ENCODE peak calls at places on chromosomes 5 and 9, in five cellular contexts. P, W, T, V and K are unnamed samples.

GRCh38 chr5:21070871-21071270 is 1082.9 kb upstream of the CDH18 start:
- DNase-seq in T (no peak), V (no peak), P (no peak), W (no peak), K (no peak)

GRCh38 chr9:98185611-98186171 is 6.7 kb downstream of the CORO2A start:
- DNase-seq in P (no peak), W (no peak), T (no peak), V (no peak), K (no peak)

GRCh38 chr9:127606043-127606442 is 6.0 kb upstream of the STXBP1 start:
- DNase-seq in W (no peak), P (no peak), T (no peak), V (no peak), K (no peak)

GRCh38 chr9:116318463-116319271 is 165.1 kb downstream of the PAPPA start:
- DNase-seq in T (no peak), W (peak), V (peak), P (no peak), K (no peak)

GRCh38 chr5:33595303-33595702 is 154.5 kb downstream of the TARS1 start:
- DNase-seq in V (no peak), P (no peak), T (no peak), W (no peak), K (no peak)

GRCh38 chr9:135034106-135034505 is 53.4 kb upstream of the OLFM1 start:
- DNase-seq in V (no peak), T (no peak), W (no peak), P (no peak), K (peak)

GRCh38 chr9:127175764-127176163 is 53.3 kb upstream of the ANGPTL2 start:
- DNase-seq in T (no peak), W (no peak), P (no peak), V (no peak), K (no peak)

GRCh38 chr5:135891804-135892203 is 3.8 kb downstream of the IL9 start:
- DNase-seq in T (no peak), P (no peak), V (peak), W (no peak), K (peak)

GRCh38 chr9:37229882-37230482 is 109.6 kb downstream of the ZCCHC7 start:
- DNase-seq in W (no peak), V (no peak), P (no peak), T (no peak), K (no peak)

GRCh38 chr9:96611302-96611701 is 8.3 kb downstream of the CDC14B start:
- DNase-seq in W (no peak), T (no peak), V (no peak), P (no peak), K (no peak)

GRCh38 chr5:169426674-169427250 is 125.8 kb upstream of the SLIT3 start:
- DNase-seq in T (no peak), W (no peak), V (no peak), P (no peak), K (no peak)

GRCh38 chr5:93236807-93237421 is 344.1 kb downstream of the NR2F1-AS1 start:
- DNase-seq in V (no peak), W (no peak), P (no peak), T (no peak), K (no peak)

GRCh38 chr5:69331528-69332445 is 814 bp downstream of the CCDC125 start:
- DNase-seq in W (peak), V (no peak), T (no peak), P (no peak), K (peak)

GRCh38 chr5:123752576-123752975 is 240.6 kb downstream of the CSNK1G3 start:
- DNase-seq in P (no peak), V (no peak), T (no peak), W (no peak), K (no peak)

GRCh38 chr5:14793851-14794250 is 77.7 kb downstream of the ANKH start:
- DNase-seq in T (no peak), P (no peak), W (no peak), V (no peak), K (no peak)

GRCh38 chr9:86034863-86035734 is 64.3 kb downstream of the GOLM1 start:
- DNase-seq in T (no peak), V (peak), P (no peak), W (peak), K (no peak)

GRCh38 chr9:126532951-126533910 is 80.5 kb upstream of the LMX1B start:
- DNase-seq in T (peak), P (no peak), W (no peak), V (no peak), K (no peak)

GRCh38 chr9:87267701-87268100 is 230.0 kb upstream of the DAPK1 start:
- DNase-seq in V (no peak), T (no peak), W (no peak), P (no peak), K (no peak)

GRCh38 chr9:83061036-83061435 is 1.9 kb downstream of the RASEF start:
- DNase-seq in V (no peak), T (no peak), W (peak), P (no peak), K (no peak)

GRCh38 chr5:157130933-157131332 is 11.7 kb downstream of the MED7 start:
- DNase-seq in P (no peak), W (no peak), V (peak), T (no peak), K (no peak)

GRCh38 chr9:136886610-136887597 is 588 bp downstream of the TRAF2 start:
- DNase-seq in W (no peak), V (peak), P (peak), T (no peak), K (no peak)

GRCh38 chr9:35729700-35730485 is 2.1 kb downstream of the TLN1 start:
- DNase-seq in W (peak), V (peak), T (peak), P (no peak), K (no peak)

GRCh38 chr5:123035950-123036390 is 555 bp downstream of the PPIC start:
- DNase-seq in V (peak), P (peak), W (peak), T (peak), K (no peak)

GRCh38 chr5:74624501-74624900 is 16.0 kb downstream of the ENC1 start:
- DNase-seq in T (no peak), P (no peak), V (no peak), W (no peak), K (no peak)

GRCh38 chr9:89593776-89594427 is 10.9 kb upstream of the GADD45G start:
- DNase-seq in P (peak), V (peak), T (peak), W (peak), K (peak)

GRCh38 chr5:154211611-154212390 is 21.3 kb downstream of the GALNT10 start:
- DNase-seq in W (no peak), T (no peak), V (no peak), P (no peak), K (no peak)

GRCh38 chr9:120374239-120374638 is 205.7 kb downstream of the CDK5RAP2 start:
- DNase-seq in T (no peak), V (no peak), W (no peak), P (no peak), K (no peak)

GRCh38 chr9:80503692-80504400 is 932.1 kb downstream of the TLE4 start:
- DNase-seq in P (no peak), T (no peak), W (no peak), V (no peak), K (no peak)

GRCh38 chr9:20683351-20684034 is 566 bp upstream of the FOCAD start:
- DNase-seq in W (peak), T (peak), P (no peak), V (peak), K (no peak)

GRCh38 chr5:10689391-10690081 is 71.5 kb downstream of the DAP start:
- DNase-seq in V (peak), P (no peak), W (no peak), T (no peak), K (no peak)

GRCh38 chr9:129363216-129363873 is 185.3 kb upstream of the IER5L start:
- DNase-seq in V (no peak), W (no peak), T (no peak), P (no peak), K (no peak)

GRCh38 chr5:143459433-143459832 is 55.9 kb upstream of the NR3C1 start:
- DNase-seq in P (no peak), V (no peak), T (no peak), W (no peak), K (no peak)

GRCh38 chr5:56270568-56271392 is 37.6 kb upstream of the ANKRD55 start:
- DNase-seq in V (peak), T (peak), P (peak), W (peak), K (peak)
- TF ChIP-seq CTCF in V (peak), T (peak), P (peak), W (peak), K (peak)

GRCh38 chr5:173494446-173494845 is 122.0 kb downstream of the BOD1 start:
- DNase-seq in T (no peak), W (no peak), V (no peak), P (no peak), K (no peak)

GRCh38 chr5:173496883-173497255 is 119.6 kb downstream of the BOD1 start:
- DNase-seq in V (no peak), W (no peak), P (no peak), T (no peak), K (peak)

GRCh38 chr5:173497685-173498084 is 118.8 kb downstream of the BOD1 start:
- DNase-seq in P (no peak), W (no peak), V (no peak), T (no peak), K (peak)

GRCh38 chr5:173495225-173495904 is 121.1 kb downstream of the BOD1 start:
- DNase-seq in V (no peak), W (no peak), T (no peak), P (no peak), K (no peak)

DNA sequence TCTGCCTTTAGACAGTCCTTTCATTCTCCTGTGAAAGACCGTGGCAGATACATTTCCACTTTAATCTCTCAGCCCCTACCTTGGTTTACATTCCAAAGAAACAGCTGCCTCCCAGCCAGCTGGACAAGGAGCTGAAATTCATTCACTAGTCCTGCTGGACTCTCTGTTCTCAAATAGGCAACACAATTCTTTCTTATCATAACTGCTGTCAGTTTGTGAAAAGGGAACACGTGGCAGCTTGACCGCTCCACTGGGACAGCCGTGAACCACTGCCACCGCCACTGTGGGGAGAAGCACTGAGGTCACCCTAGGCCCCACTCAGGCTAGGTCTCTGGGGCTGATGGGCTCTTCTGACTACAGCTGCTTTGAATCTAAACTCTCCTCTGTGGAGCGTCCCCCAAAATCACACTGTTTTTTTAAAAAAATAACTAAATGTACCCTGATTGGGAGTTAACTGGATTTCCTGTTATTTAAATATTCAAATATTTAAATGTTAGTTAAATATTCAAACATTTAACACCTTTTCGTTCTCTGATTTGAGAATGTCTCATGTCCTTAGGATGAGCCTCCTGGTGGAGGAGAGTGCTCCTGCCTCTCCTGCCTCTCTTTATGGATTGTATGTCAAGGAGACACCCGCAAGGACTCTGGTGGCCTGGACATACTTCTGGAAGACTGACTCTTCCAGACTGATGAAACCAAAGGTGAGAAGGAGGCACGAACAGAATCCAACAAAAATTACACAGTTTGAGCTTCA is 120.1 kb downstream of the BOD1 start:
- DNase-seq in V (no peak), T (no peak), W (no peak), P (no peak), K (peak)
- TF ChIP-seq CTCF in V (peak), T (no peak), W (no peak), P (no peak), K (no peak)

GRCh38 chr9:133117271-133118178 is 3.5 kb downstream of the RALGDS start:
- DNase-seq in W (no peak), T (peak), P (no peak), V (no peak), K (no peak)
- TF ChIP-seq CTCF in W (no peak), T (no peak), P (no peak), V (no peak), K (no peak)

GRCh38 chr9:92438900-92439526 is 14.7 kb upstream of the OMD start:
- DNase-seq in W (no peak), V (no peak), T (no peak), P (no peak), K (no peak)
- TF ChIP-seq CTCF in W (no peak), V (peak), T (peak), P (peak), K (peak)

GRCh38 chr5:171226096-171226495 is 83.0 kb upstream of the TLX3 start:
- DNase-seq in W (no peak), V (no peak), P (no peak), T (no peak), K (no peak)
- TF ChIP-seq CTCF in W (no peak), V (peak), P (peak), T (no peak), K (peak)